ENCODE peak calls at places on chromosomes 11 and 22, in six cellular contexts. One of them, this sample, is unnamed.

GRCh38 chr11:93487032-93487483 is 56.1 kb downstream of the SMCO4 start:
- DNase-seq in foreskin melanocyte: no peak
- DNase-seq in cardiac fibroblast: no peak
- DNase-seq in ACHN: no peak
- DNase-seq in AG04449: no peak
- DNase-seq in pulmonary artery endothelial cell: no peak
- DNase-seq in this sample: no peak

GRCh38 chr11:69939551-69940245 is 120.5 kb upstream of the FGF3 start:
- DNase-seq in foreskin melanocyte: no peak
- DNase-seq in cardiac fibroblast: peak
- DNase-seq in ACHN: no peak
- DNase-seq in AG04449: no peak
- DNase-seq in pulmonary artery endothelial cell: no peak
- DNase-seq in this sample: no peak

GRCh38 chr11:129416080-129416820 is 40.6 kb downstream of the BARX2 start:
- DNase-seq in foreskin melanocyte: no peak
- DNase-seq in cardiac fibroblast: no peak
- DNase-seq in ACHN: no peak
- DNase-seq in AG04449: no peak
- DNase-seq in pulmonary artery endothelial cell: no peak
- DNase-seq in this sample: no peak

GRCh38 chr22:46953968-46954755 is 191.7 kb downstream of the TBC1D22A start:
- DNase-seq in foreskin melanocyte: no peak
- DNase-seq in cardiac fibroblast: no peak
- DNase-seq in ACHN: no peak
- DNase-seq in AG04449: no peak
- DNase-seq in pulmonary artery endothelial cell: no peak
- DNase-seq in this sample: no peak

GRCh38 chr22:27668828-27669797 is 132.4 kb downstream of the MN1 start:
- DNase-seq in foreskin melanocyte: peak
- DNase-seq in cardiac fibroblast: peak
- DNase-seq in ACHN: no peak
- DNase-seq in AG04449: no peak
- DNase-seq in pulmonary artery endothelial cell: no peak
- DNase-seq in this sample: no peak

GRCh38 chr11:1238767-1239595 is 16.1 kb downstream of the MUC5B start:
- DNase-seq in foreskin melanocyte: no peak
- DNase-seq in cardiac fibroblast: no peak
- DNase-seq in ACHN: no peak
- DNase-seq in AG04449: no peak
- DNase-seq in pulmonary artery endothelial cell: no peak
- DNase-seq in this sample: no peak

GRCh38 chr11:1336836-1337646 is 27.6 kb upstream of the TOLLIP start:
- DNase-seq in foreskin melanocyte: no peak
- DNase-seq in cardiac fibroblast: no peak
- DNase-seq in ACHN: no peak
- DNase-seq in AG04449: no peak
- DNase-seq in pulmonary artery endothelial cell: no peak
- DNase-seq in this sample: no peak

GRCh38 chr11:1841511-1842148 is 2.8 kb downstream of the TNNI2 start:
- DNase-seq in foreskin melanocyte: no peak
- DNase-seq in cardiac fibroblast: no peak
- DNase-seq in ACHN: no peak
- DNase-seq in AG04449: no peak
- DNase-seq in pulmonary artery endothelial cell: no peak
- DNase-seq in this sample: no peak

GRCh38 chr22:37340331-37341262 is 58.3 kb downstream of the CYTH4 start:
- DNase-seq in foreskin melanocyte: no peak
- DNase-seq in cardiac fibroblast: no peak
- DNase-seq in ACHN: no peak
- DNase-seq in AG04449: no peak
- DNase-seq in pulmonary artery endothelial cell: no peak
- DNase-seq in this sample: no peak

GRCh38 chr22:30044369-30044768 is 35.9 kb upstream of the HORMAD2 start:
- DNase-seq in foreskin melanocyte: peak
- DNase-seq in cardiac fibroblast: peak
- DNase-seq in ACHN: peak
- DNase-seq in AG04449: peak
- DNase-seq in pulmonary artery endothelial cell: peak
- DNase-seq in this sample: peak

GRCh38 chr11:105923814-105924213 is 98.2 kb downstream of the MSANTD4 start:
- DNase-seq in foreskin melanocyte: no peak
- DNase-seq in cardiac fibroblast: peak
- DNase-seq in ACHN: no peak
- DNase-seq in AG04449: no peak
- DNase-seq in pulmonary artery endothelial cell: no peak
- DNase-seq in this sample: no peak

GRCh38 chr11:91790346-91790745 is 434.3 kb upstream of the FAT3 start:
- DNase-seq in foreskin melanocyte: no peak
- DNase-seq in cardiac fibroblast: no peak
- DNase-seq in ACHN: no peak
- DNase-seq in AG04449: no peak
- DNase-seq in pulmonary artery endothelial cell: no peak
- DNase-seq in this sample: no peak